ENCODE peak calls at places on chromosomes 11 and 22, in six cellular contexts. U, L, S, O, N and C are unnamed samples.

GRCh38 chr11:102473543-102473942 is 21.0 kb upstream of the TMEM123 start:
- DNase-seq in O (no peak), S (no peak), L (peak), N (no peak), U (no peak), C (no peak)

GRCh38 chr11:3058753-3059664 is 1.8 kb upstream of the CARS1 start:
- DNase-seq in O (no peak), L (peak), U (no peak), S (no peak), N (no peak), C (no peak)

GRCh38 chr22:46001426-46002106 is 24.6 kb upstream of the WNT7B start:
- DNase-seq in L (peak), U (no peak), S (no peak), N (no peak), O (no peak), C (no peak)

GRCh38 chr11:34916810-34917780 is 677 bp downstream of the PDHX start:
- DNase-seq in U (no peak), O (no peak), S (no peak), N (no peak), L (no peak), C (no peak)

GRCh38 chr11:128610765-128611617 is 23.6 kb upstream of the ETS1 start:
- DNase-seq in O (no peak), S (no peak), U (no peak), N (peak), L (no peak), C (no peak)

GRCh38 chr11:19723572-19724342 is 11.1 kb downstream of the NAV2 start:
- DNase-seq in N (no peak), S (peak), O (no peak), L (no peak), U (no peak), C (peak)

GRCh38 chr11:74570266-74571061 is 21.9 kb upstream of the POLD3 start:
- DNase-seq in U (peak), O (peak), N (no peak), S (peak), L (no peak), C (no peak)

GRCh38 chr11:65226103-65226442 is 35.7 kb upstream of the POLA2 start:
- DNase-seq in N (no peak), S (no peak), O (no peak), L (no peak), U (no peak), C (no peak)

GRCh38 chr22:30694171-30694637 is 470 bp upstream of the OSBP2 start:
- DNase-seq in S (peak), O (peak), L (peak), U (peak), N (no peak), C (peak)

GRCh38 chr11:64810891-64811272 is 531 bp upstream of the MEN1 start:
- DNase-seq in U (peak), O (no peak), L (no peak), S (no peak), N (no peak), C (no peak)

GRCh38 chr11:80320765-80321164 is 879.9 kb upstream of the TENM4 start:
- DNase-seq in N (no peak), L (no peak), S (no peak), O (peak), U (no peak), C (no peak)

GRCh38 chr22:37340331-37341262 is 58.3 kb downstream of the CYTH4 start:
- DNase-seq in U (no peak), O (no peak), L (no peak), N (no peak), S (no peak), C (no peak)

GRCh38 chr22:42114721-42115120 is 15.9 kb downstream of the CYP2D6 start:
- DNase-seq in U (no peak), S (peak), O (peak), N (no peak), L (no peak), C (no peak)

GRCh38 chr11:104926771-104927470 is 28.7 kb upstream of the CASP12 start:
- DNase-seq in O (no peak), N (no peak), L (no peak), U (no peak), S (no peak), C (no peak)

GRCh38 chr11:103832762-103833161 is 203.7 kb upstream of the DDI1 start:
- DNase-seq in N (no peak), L (no peak), U (no peak), S (no peak), O (no peak), C (no peak)

GRCh38 chr11:74141274-74141695 is 29.5 kb downstream of the C2CD3 start:
- DNase-seq in L (no peak), N (no peak), O (no peak), U (no peak), S (no peak), C (no peak)

GRCh38 chr11:69335010-69335409 is 41.1 kb downstream of the MYEOV start:
- DNase-seq in N (no peak), L (no peak), O (no peak), U (no peak), S (no peak), C (no peak)

GRCh38 chr11:65274734-65275682 is 13.2 kb downstream of the POLA2 start:
- DNase-seq in L (no peak), S (peak), N (no peak), U (peak), O (peak), C (no peak)

GRCh38 chr11:70826950-70827349 is 425.4 kb downstream of the SHANK2 start:
- DNase-seq in N (no peak), O (no peak), S (no peak), L (no peak), U (no peak), C (no peak)
- H3K4me3 ChIP-seq in N (peak), O (no peak), S (no peak), L (no peak), U (peak), C (no peak)

DNA sequence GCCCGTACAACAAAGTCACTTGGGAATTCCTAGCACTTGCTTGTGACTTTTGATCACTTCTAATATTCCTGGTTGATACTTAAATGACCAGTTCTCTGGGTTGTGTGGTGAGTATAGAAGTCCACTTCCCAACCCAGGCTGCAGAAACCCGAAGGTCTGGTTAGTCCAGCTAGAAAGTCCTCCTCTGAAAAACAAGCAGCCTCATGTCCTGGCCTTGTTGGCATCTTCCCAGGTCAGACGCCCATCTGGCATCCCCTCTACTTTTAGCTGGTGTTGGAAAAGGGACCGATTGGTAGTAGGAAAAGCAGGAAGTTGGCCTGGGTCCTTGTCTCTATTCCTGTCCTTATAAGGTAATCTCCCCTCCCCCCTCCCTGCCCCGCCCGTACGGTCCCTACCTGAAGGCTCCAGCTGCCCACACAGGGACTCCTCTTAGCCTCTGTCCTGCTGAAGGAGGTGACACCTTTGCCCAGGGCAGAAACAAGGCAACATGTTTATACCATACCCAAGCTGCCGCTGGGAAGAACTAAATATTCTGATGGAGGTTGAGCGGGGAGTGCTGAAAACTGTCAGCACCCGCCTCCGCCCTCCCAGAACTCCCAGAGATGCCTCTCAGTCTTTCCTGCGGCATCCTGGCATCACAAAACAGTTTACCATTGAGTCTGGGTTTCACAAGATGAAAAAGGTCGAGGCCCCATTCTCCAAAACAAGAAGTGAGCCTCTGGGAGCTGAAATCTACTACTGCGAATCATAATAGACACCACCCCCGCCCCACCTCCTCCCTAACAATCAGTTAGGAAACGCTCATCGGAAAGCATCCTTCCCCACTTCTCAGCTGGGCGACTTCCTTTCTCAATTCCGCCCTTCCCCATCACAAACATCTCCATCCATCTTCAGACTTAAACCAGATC is 1.3 kb downstream of the SUN2 start:
- DNase-seq in N (peak), O (peak), L (peak), U (peak), S (peak), C (peak)
- TF ChIP-seq POLR2A in N (peak), O (no peak), L (no peak), U (no peak), S (no peak), C (peak)

GRCh38 chr22:20182378-20182777 is 31.5 kb upstream of the CCDC188 start:
- DNase-seq in O (no peak), L (no peak), U (no peak), N (no peak), S (no peak), C (no peak)

GRCh38 chr22:20180640-20181039 is 29.8 kb upstream of the CCDC188 start:
- DNase-seq in U (no peak), O (no peak), L (no peak), S (no peak), N (no peak), C (no peak)

GRCh38 chr22:20180245-20180630 is 29.4 kb upstream of the CCDC188 start:
- DNase-seq in L (no peak), U (no peak), O (no peak), S (no peak), N (no peak), C (no peak)

GRCh38 chr22:20179455-20180244 is 28.8 kb upstream of the CCDC188 start:
- DNase-seq in N (no peak), U (no peak), L (no peak), S (no peak), O (no peak), C (no peak)

DNA sequence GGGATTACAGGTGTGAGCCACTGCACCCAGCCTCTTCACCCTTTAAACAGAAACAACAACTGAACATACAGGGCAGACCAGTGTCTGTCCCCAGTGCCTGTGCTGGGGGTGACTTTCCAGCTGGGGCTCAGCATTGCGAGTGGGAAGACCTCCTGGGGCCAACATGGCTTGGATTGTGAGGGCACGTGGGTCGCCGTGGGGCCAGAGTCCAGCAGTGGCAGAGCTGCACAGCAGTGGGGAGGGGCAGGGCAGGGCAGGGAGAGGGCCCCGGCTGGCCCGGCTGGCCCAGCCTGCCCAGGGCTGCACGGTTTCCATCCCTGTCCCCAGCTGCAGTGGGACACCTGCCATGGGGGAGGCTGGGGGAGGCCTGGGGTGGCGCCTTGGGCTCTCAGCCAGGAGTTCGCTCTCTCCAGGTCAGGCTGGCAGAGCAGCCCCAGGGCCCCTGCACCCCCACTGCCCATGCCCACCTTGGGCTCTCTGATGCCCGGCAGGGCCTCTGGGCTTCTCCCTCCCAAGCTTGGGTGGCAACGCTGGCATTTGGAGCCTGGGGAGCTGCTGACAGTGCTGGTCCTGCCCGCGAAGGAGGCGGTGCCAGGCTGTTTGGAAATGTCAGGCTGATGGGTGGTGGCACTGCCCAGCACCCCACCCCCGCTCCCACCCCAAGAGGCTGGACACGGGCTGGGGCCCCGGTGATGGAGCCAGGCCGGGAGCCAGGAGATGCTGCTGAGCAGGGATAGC is 30.5 kb upstream of the CCDC188 start:
- DNase-seq in U (no peak), L (peak), N (no peak), S (no peak), O (no peak), C (peak)
- H3K4me3 ChIP-seq in U (no peak), L (no peak), N (no peak), S (no peak), O (no peak), C (no peak)

DNA sequence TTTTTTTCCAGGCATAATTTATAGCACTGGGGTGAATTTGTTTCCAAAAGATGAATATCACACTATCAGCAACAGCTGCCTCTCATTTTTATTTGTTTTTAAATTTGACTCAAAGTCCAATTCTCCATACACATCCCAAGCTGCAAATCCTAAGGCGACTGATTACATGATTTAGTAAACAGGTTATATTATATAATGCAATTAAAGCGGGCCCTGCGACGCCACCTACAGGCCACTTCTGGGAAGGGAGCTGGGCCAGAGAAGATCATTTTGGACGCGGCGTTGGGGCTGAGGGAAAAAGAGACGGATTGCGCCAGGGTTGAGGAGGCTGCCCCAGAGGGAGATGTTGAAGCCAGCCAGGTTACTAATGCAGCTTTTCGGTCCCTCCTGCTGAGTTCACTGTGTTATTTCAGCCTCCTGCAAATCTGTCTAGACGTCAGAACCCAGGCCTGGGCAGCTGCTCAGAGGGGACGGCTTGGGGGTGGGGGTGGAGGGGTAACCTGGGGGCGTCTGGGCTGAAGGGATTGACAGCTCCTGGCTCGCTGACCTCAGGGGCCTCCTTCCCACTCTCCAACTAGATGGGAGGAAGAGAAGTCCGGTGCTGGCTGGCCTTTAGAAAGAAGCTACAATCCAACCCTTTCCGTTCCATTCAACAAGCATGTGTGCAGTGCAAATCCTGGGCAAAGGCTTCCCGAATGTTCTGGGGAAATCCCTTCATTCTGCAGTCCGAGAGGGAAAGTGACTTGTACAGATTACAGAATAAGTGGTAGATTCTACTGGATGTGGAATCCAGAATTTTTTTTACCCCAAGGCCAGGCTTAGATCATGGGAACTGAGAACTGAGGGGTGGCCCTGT is 150.1 kb downstream of the FEZ1 start:
- DNase-seq in N (peak), U (peak), L (peak), O (peak), S (peak), C (peak)
- TF ChIP-seq POLR2A in N (no peak), U (no peak), L (no peak), O (no peak), S (no peak), C (no peak)